ENCODE peak calls at places on chromosomes 3 and 15, in five cellular contexts. One of them, this sample, is unnamed.

GRCh38 chr3:197256836-197257444 is 41.5 kb downstream of the DLG1 start:
- DNase-seq in adrenal gland: no peak
- DNase-seq in stomach: no peak
- DNase-seq in CD8-positive, alpha-beta memory T cell: peak; percentile 49
- DNase-seq in psoas muscle: no peak
- DNase-seq in this sample: peak; percentile 45

GRCh38 chr15:29570931-29571727 is 251.1 kb downstream of the TJP1 start:
- DNase-seq in CD8-positive, alpha-beta memory T cell: no peak
- DNase-seq in adrenal gland: no peak
- DNase-seq in psoas muscle: no peak
- DNase-seq in stomach: no peak
- DNase-seq in this sample: no peak

GRCh38 chr3:120324185-120324584 is 25.0 kb downstream of the LRRC58 start:
- DNase-seq in CD8-positive, alpha-beta memory T cell: no peak
- DNase-seq in adrenal gland: no peak
- DNase-seq in stomach: no peak
- DNase-seq in psoas muscle: no peak
- DNase-seq in this sample: peak; percentile 16

GRCh38 chr15:29972051-29972450 is 110.7 kb upstream of the GOLGA8J start:
- DNase-seq in adrenal gland: no peak
- DNase-seq in psoas muscle: no peak
- DNase-seq in stomach: no peak
- DNase-seq in CD8-positive, alpha-beta memory T cell: no peak
- DNase-seq in this sample: no peak

GRCh38 chr15:43187544-43188155 is 2.4 kb downstream of the CCNDBP1 start:
- DNase-seq in stomach: no peak
- DNase-seq in adrenal gland: no peak
- DNase-seq in psoas muscle: no peak
- DNase-seq in CD8-positive, alpha-beta memory T cell: no peak
- DNase-seq in this sample: peak; percentile 56

GRCh38 chr3:81237193-81237592 is 524.3 kb downstream of the GBE1 start:
- DNase-seq in psoas muscle: no peak
- DNase-seq in stomach: no peak
- DNase-seq in adrenal gland: no peak
- DNase-seq in CD8-positive, alpha-beta memory T cell: no peak
- DNase-seq in this sample: no peak

GRCh38 chr15:63234479-63234878 is 42.9 kb upstream of the APH1B start:
- DNase-seq in CD8-positive, alpha-beta memory T cell: no peak
- DNase-seq in stomach: peak; percentile 63
- DNase-seq in psoas muscle: peak; percentile 61
- DNase-seq in adrenal gland: peak; percentile 81
- DNase-seq in this sample: peak; percentile 80

GRCh38 chr15:97909291-97909891 is 51.1 kb upstream of the ARRDC4 start:
- DNase-seq in adrenal gland: peak; percentile 42
- DNase-seq in stomach: peak; percentile 74
- DNase-seq in CD8-positive, alpha-beta memory T cell: no peak
- DNase-seq in psoas muscle: peak; percentile 78
- DNase-seq in this sample: peak; percentile 50

GRCh38 chr3:83873550-83873949 is 1085.2 kb upstream of the CADM2 start:
- DNase-seq in adrenal gland: no peak
- DNase-seq in CD8-positive, alpha-beta memory T cell: no peak
- DNase-seq in psoas muscle: no peak
- DNase-seq in stomach: no peak
- DNase-seq in this sample: no peak

GRCh38 chr3:93991286-93992030 is 11.5 kb downstream of the ARL13B start:
- DNase-seq in psoas muscle: no peak
- DNase-seq in CD8-positive, alpha-beta memory T cell: no peak
- DNase-seq in stomach: no peak
- DNase-seq in adrenal gland: no peak
- DNase-seq in this sample: no peak

GRCh38 chr3:57756528-57757401 is 656 bp downstream of the SLMAP start:
- DNase-seq in CD8-positive, alpha-beta memory T cell: peak; percentile 50
- DNase-seq in stomach: peak; percentile 46
- DNase-seq in psoas muscle: peak; percentile 81
- DNase-seq in adrenal gland: peak; percentile 62
- DNase-seq in this sample: peak; percentile 49

GRCh38 chr3:187325632-187326031 is 34.1 kb upstream of the MASP1 start:
- DNase-seq in psoas muscle: no peak
- DNase-seq in CD8-positive, alpha-beta memory T cell: no peak
- DNase-seq in adrenal gland: no peak
- DNase-seq in stomach: no peak
- DNase-seq in this sample: no peak

GRCh38 chr3:23161896-23162570 is 41.1 kb upstream of the UBE2E2 start:
- DNase-seq in stomach: no peak
- DNase-seq in CD8-positive, alpha-beta memory T cell: no peak
- DNase-seq in psoas muscle: no peak
- DNase-seq in adrenal gland: no peak
- DNase-seq in this sample: peak; percentile 66

GRCh38 chr3:63611382-63611781 is 41.1 kb upstream of the SNTN start:
- DNase-seq in CD8-positive, alpha-beta memory T cell: no peak
- DNase-seq in stomach: no peak
- DNase-seq in adrenal gland: no peak
- DNase-seq in psoas muscle: no peak
- DNase-seq in this sample: no peak

GRCh38 chr3:108044699-108045098 is 46.1 kb downstream of the CD47 start:
- DNase-seq in adrenal gland: no peak
- DNase-seq in stomach: no peak
- DNase-seq in psoas muscle: no peak
- DNase-seq in CD8-positive, alpha-beta memory T cell: no peak
- DNase-seq in this sample: no peak

GRCh38 chr3:34285465-34286188 is 487.2 kb downstream of the PDCD6IP start:
- DNase-seq in adrenal gland: no peak
- DNase-seq in psoas muscle: no peak
- DNase-seq in CD8-positive, alpha-beta memory T cell: no peak
- DNase-seq in stomach: no peak
- DNase-seq in this sample: no peak

GRCh38 chr3:173398111-173398479 is 551 bp downstream of the NLGN1 start:
- DNase-seq in CD8-positive, alpha-beta memory T cell: no peak
- DNase-seq in psoas muscle: no peak
- DNase-seq in adrenal gland: no peak
- DNase-seq in stomach: no peak
- DNase-seq in this sample: no peak

GRCh38 chr3:129357616-129358015 is 70.8 kb downstream of the EFCAB12 start:
- DNase-seq in psoas muscle: peak; percentile 38
- DNase-seq in stomach: no peak
- DNase-seq in adrenal gland: no peak
- DNase-seq in CD8-positive, alpha-beta memory T cell: no peak
- DNase-seq in this sample: no peak

GRCh38 chr15:94247789-94248638 is 16.7 kb downstream of the MCTP2 start:
- DNase-seq in stomach: no peak
- DNase-seq in CD8-positive, alpha-beta memory T cell: no peak
- DNase-seq in adrenal gland: no peak
- DNase-seq in psoas muscle: no peak
- DNase-seq in this sample: no peak

GRCh38 chr15:60835000-60835399 is 356.1 kb upstream of the ICE2 start:
- DNase-seq in CD8-positive, alpha-beta memory T cell: no peak
- DNase-seq in adrenal gland: no peak
- DNase-seq in psoas muscle: no peak
- DNase-seq in stomach: no peak
- DNase-seq in this sample: no peak

GRCh38 chr3:161875483-161875882 is 378.9 kb downstream of the OTOL1 start:
- DNase-seq in adrenal gland: no peak
- DNase-seq in CD8-positive, alpha-beta memory T cell: no peak
- DNase-seq in psoas muscle: no peak
- DNase-seq in stomach: no peak
- DNase-seq in this sample: no peak

GRCh38 chr3:10609134-10609533 is 103.7 kb upstream of the ATP2B2 start:
- DNase-seq in adrenal gland: no peak
- DNase-seq in psoas muscle: no peak
- DNase-seq in CD8-positive, alpha-beta memory T cell: no peak
- DNase-seq in stomach: no peak
- DNase-seq in this sample: no peak

GRCh38 chr3:188624384-188624783 is 470.4 kb downstream of the LPP start:
- DNase-seq in psoas muscle: no peak
- DNase-seq in stomach: peak; percentile 33
- DNase-seq in adrenal gland: peak; percentile 22
- DNase-seq in CD8-positive, alpha-beta memory T cell: no peak
- DNase-seq in this sample: no peak

GRCh38 chr15:82894971-82895520 is 57.5 kb downstream of the HOMER2 start:
- DNase-seq in psoas muscle: no peak
- DNase-seq in stomach: no peak
- DNase-seq in CD8-positive, alpha-beta memory T cell: no peak
- DNase-seq in adrenal gland: no peak
- DNase-seq in this sample: no peak

GRCh38 chr3:53758846-53759245 is 87.4 kb downstream of the CHDH start:
- DNase-seq in stomach: no peak
- DNase-seq in adrenal gland: no peak
- DNase-seq in psoas muscle: no peak
- DNase-seq in CD8-positive, alpha-beta memory T cell: no peak
- DNase-seq in this sample: no peak

GRCh38 chr3:58837863-58838255 is 171.3 kb upstream of the FAM3D start:
- DNase-seq in CD8-positive, alpha-beta memory T cell: no peak
- DNase-seq in psoas muscle: no peak
- DNase-seq in stomach: no peak
- DNase-seq in adrenal gland: no peak
- DNase-seq in this sample: no peak

DNA sequence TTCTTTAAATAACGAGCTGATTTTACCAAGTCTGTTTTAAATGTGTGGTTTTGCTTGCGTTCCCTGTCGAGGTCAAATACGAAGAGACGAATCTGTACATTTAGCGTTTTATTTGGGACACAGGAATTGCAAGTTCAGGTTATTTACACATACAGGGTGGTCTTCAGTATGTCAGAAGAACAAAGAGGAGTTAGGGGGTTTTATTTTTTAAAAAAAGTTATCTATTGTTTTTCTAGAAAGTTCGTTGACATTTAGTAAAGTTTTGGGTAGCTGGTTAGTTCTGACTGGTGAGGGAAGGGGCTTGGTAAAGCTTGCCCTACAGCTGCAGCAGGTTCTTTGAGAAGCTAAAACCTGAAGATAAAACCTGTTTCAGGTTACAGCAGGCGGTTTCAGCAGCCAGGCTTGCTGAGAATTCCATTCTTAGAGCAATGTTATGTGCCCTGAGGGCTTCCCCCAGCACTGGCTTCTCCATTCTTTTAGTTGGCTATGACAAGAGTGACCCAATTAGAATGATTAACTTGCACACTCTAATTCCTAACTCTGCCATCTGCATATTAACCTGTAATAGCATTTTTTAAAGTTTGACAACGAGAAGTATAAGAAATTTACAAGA is 810 bp upstream of the ZNF280D start:
- DNase-seq in stomach: no peak
- DNase-seq in psoas muscle: no peak
- DNase-seq in adrenal gland: no peak
- DNase-seq in CD8-positive, alpha-beta memory T cell: no peak
- DNase-seq in this sample: no peak
- H3K4me3 ChIP-seq in stomach: peak overlapping the region; percentile 75
- H3K4me3 ChIP-seq in psoas muscle: peak overlapping the region; percentile 81
- H3K4me3 ChIP-seq in adrenal gland: no peak overlapping the region
- H3K4me3 ChIP-seq in CD8-positive, alpha-beta memory T cell: no peak overlapping the region
- H3K4me3 ChIP-seq in this sample: no peak overlapping the region

GRCh38 chr15:78950343-78950742 is 5.5 kb upstream of the CTSH start:
- DNase-seq in psoas muscle: no peak
- DNase-seq in stomach: peak; percentile 47
- DNase-seq in adrenal gland: no peak
- DNase-seq in CD8-positive, alpha-beta memory T cell: no peak
- DNase-seq in this sample: no peak
- H3K27ac ChIP-seq in psoas muscle: no peak overlapping the region
- H3K27ac ChIP-seq in stomach: peak overlapping the region; percentile 84
- H3K27ac ChIP-seq in adrenal gland: no peak overlapping the region
- H3K27ac ChIP-seq in CD8-positive, alpha-beta memory T cell: no peak overlapping the region
- H3K27ac ChIP-seq in this sample: no peak overlapping the region

GRCh38 chr3:52238761-52239701 is at the start of gene TWF2:
- DNase-seq in stomach: peak; percentile 81
- DNase-seq in psoas muscle: peak; percentile 86
- DNase-seq in adrenal gland: peak; percentile 74
- DNase-seq in CD8-positive, alpha-beta memory T cell: peak; percentile 92
- DNase-seq in this sample: peak; percentile 54

GRCh38 chr3:52238193-52238760 is 681 bp downstream of the TWF2 start:
- DNase-seq in stomach: no peak
- DNase-seq in adrenal gland: peak; percentile 69
- DNase-seq in psoas muscle: peak; percentile 34
- DNase-seq in CD8-positive, alpha-beta memory T cell: no peak
- DNase-seq in this sample: no peak

GRCh38 chr3:52240886-52241244 is 1.9 kb upstream of the TWF2 start:
- DNase-seq in adrenal gland: no peak
- DNase-seq in CD8-positive, alpha-beta memory T cell: peak; percentile 42
- DNase-seq in psoas muscle: no peak
- DNase-seq in stomach: no peak
- DNase-seq in this sample: no peak

GRCh38 chr3:52242039-52242438 is 3.1 kb upstream of the TWF2 start:
- DNase-seq in adrenal gland: no peak
- DNase-seq in CD8-positive, alpha-beta memory T cell: no peak
- DNase-seq in stomach: no peak
- DNase-seq in psoas muscle: no peak
- DNase-seq in this sample: no peak

GRCh38 chr3:52240059-52240885 is 1.3 kb upstream of the TWF2 start:
- DNase-seq in psoas muscle: peak; percentile 83
- DNase-seq in adrenal gland: peak; percentile 88
- DNase-seq in CD8-positive, alpha-beta memory T cell: peak; percentile 61
- DNase-seq in stomach: no peak
- DNase-seq in this sample: peak; percentile 88
- H3K4me3 ChIP-seq in psoas muscle: peak overlapping the region; percentile 80
- H3K4me3 ChIP-seq in adrenal gland: no peak overlapping the region
- H3K4me3 ChIP-seq in CD8-positive, alpha-beta memory T cell: peak overlapping the region; percentile 96
- H3K4me3 ChIP-seq in stomach: peak overlapping the region; percentile 94
- H3K4me3 ChIP-seq in this sample: peak overlapping the region; percentile 93

GRCh38 chr3:55651011-55651410 is 163.9 kb upstream of the WNT5A start:
- DNase-seq in psoas muscle: no peak
- DNase-seq in stomach: no peak
- DNase-seq in adrenal gland: no peak
- DNase-seq in CD8-positive, alpha-beta memory T cell: no peak
- DNase-seq in this sample: no peak
- H3K27ac ChIP-seq in psoas muscle: no peak overlapping the region
- H3K27ac ChIP-seq in stomach: no peak overlapping the region
- H3K27ac ChIP-seq in adrenal gland: no peak overlapping the region
- H3K27ac ChIP-seq in CD8-positive, alpha-beta memory T cell: no peak overlapping the region
- H3K27ac ChIP-seq in this sample: no peak overlapping the region

DNA sequence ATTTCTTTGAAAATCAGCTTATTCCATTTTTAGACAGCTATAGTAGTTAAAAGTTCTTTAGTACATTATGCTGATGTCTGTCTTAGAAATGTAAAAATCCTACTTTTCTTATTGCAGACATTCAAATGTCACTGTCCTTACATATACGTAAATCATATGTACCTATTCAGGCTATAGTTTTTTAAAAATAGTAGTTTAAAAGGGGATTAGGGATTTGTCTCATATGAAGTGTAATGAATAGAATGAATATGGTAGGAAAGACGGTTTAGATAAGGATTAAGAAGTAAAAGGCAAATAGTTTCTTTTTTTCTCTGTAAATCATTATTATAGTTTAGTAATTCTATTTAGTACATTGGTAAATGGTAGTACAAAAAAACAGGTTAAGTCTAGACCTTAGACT is 7.4 kb downstream of the DIPK2A start:
- DNase-seq in CD8-positive, alpha-beta memory T cell: no peak
- DNase-seq in adrenal gland: no peak
- DNase-seq in stomach: no peak
- DNase-seq in psoas muscle: no peak
- DNase-seq in this sample: no peak
- H3K4me3 ChIP-seq in CD8-positive, alpha-beta memory T cell: no peak overlapping the region
- H3K4me3 ChIP-seq in adrenal gland: no peak overlapping the region
- H3K4me3 ChIP-seq in stomach: no peak overlapping the region
- H3K4me3 ChIP-seq in psoas muscle: no peak overlapping the region
- H3K4me3 ChIP-seq in this sample: no peak overlapping the region

This sample was measured in brain microvascular endothelial cell.